ENCODE peak calls at places on chromosome 18, in six cellular contexts. F is activated T-helper 1 cell treated with Interleukin-2 at 50 U/mL for 16 hours, T is non-pigmented ciliary epithelial cell, I is left ventricle myocardium inferior, A is HFFc6, L is left lung. X is an unnamed sample.

GRCh38 chr18:23503967-23504352 is 649 bp downstream of the RMC1 start:
- DNase-seq in A (no peak), T (no peak), I (no peak), L (no peak), F (no peak), X (no peak)

GRCh38 chr18:58025733-58026132 is 18.3 kb upstream of the NEDD4L start:
- DNase-seq in T (no peak), I (no peak), L (no peak), A (no peak), F (no peak), X (no peak)

GRCh38 chr18:33594799-33595198 is 16.8 kb downstream of the ASXL3 start:
- DNase-seq in A (no peak), T (no peak), F (no peak), I (no peak), L (no peak), X (no peak)

GRCh38 chr18:12376034-12376717 is 851 bp downstream of the AFG3L2 start:
- DNase-seq in T (no peak), F (peak), L (no peak), I (peak), A (no peak), X (no peak)

GRCh38 chr18:79781331-79781941 is 16.3 kb upstream of the KCNG2 start:
- DNase-seq in T (no peak), A (no peak), F (no peak), L (peak), I (no peak), X (no peak)

GRCh38 chr18:67133669-67134068 is 382.9 kb downstream of the DSEL start:
- DNase-seq in I (no peak), T (no peak), F (no peak), L (no peak), A (no peak), X (no peak)

GRCh38 chr18:60188943-60189342 is 183.6 kb downstream of the MC4R start:
- DNase-seq in L (no peak), I (no peak), A (no peak), F (no peak), T (no peak), X (no peak)

GRCh38 chr18:58005885-58006523 is 38.0 kb upstream of the NEDD4L start:
- DNase-seq in L (no peak), T (peak), F (no peak), A (peak), I (no peak), X (peak)

GRCh38 chr18:74073957-74074356 is 73.7 kb downstream of the FBXO15 start:
- DNase-seq in I (no peak), T (no peak), A (no peak), F (no peak), L (no peak), X (no peak)

GRCh38 chr18:10454800-10455550 is 540 bp downstream of the APCDD1 start:
- DNase-seq in L (no peak), I (no peak), A (no peak), T (no peak), F (no peak), X (no peak)

X was measured in AG09309.